ENCODE peak calls at places on chromosomes 5 and 9, in nine cellular contexts. X is A549, E is transverse colon, I is heart left ventricle, Z is vagina, S is breast epithelium, C is body of pancreas, Y is IMR-90, N is GM12892. H is an unnamed sample.

GRCh38 chr9:121976751-121977150 is 116.4 kb downstream of the TTLL11 start:
- DNase-seq in Z (no peak), N (no peak), E (no peak), S (no peak), X (peak; percentile 39), Y (peak; percentile 93), I (no peak), C (no peak), H (peak; percentile 41)

GRCh38 chr9:5622019-5622418 is 6.9 kb upstream of the RIC1 start:
- DNase-seq in Z (no peak), E (no peak), X (no peak), I (no peak), S (no peak), Y (peak; percentile 91), C (no peak), N (no peak), H (no peak)

GRCh38 chr5:124280044-124280443 is 466.4 kb downstream of the ZNF608 start:
- DNase-seq in X (no peak), I (no peak), Y (no peak), N (no peak), E (no peak), C (no peak), Z (no peak), S (no peak), H (no peak)

GRCh38 chr5:177452688-177453638 is 6.3 kb downstream of the PRR7 start:
- DNase-seq in E (no peak), S (no peak), X (no peak), Z (no peak), N (no peak), Y (no peak), I (no peak), C (no peak), H (no peak)

GRCh38 chr9:136705564-136705963 is 6.8 kb upstream of the DIPK1B start:
- DNase-seq in N (no peak), C (no peak), X (no peak), I (no peak), Z (no peak), Y (peak; percentile 47), S (no peak), E (no peak), H (no peak)

GRCh38 chr9:68919666-68920065 is 94.2 kb downstream of the PRKACG start:
- DNase-seq in I (no peak), E (no peak), C (no peak), Z (no peak), X (no peak), N (no peak), Y (no peak), S (no peak), H (no peak)

GRCh38 chr5:76579166-76579765 is 43.9 kb downstream of the F2RL2 start:
- DNase-seq in E (no peak), X (no peak), C (no peak), N (no peak), I (no peak), Y (peak; percentile 66), Z (no peak), S (no peak), H (no peak)

GRCh38 chr5:103369125-103370120 is 110.9 kb downstream of the MACIR start:
- DNase-seq in E (no peak), Y (no peak), I (no peak), C (no peak), N (no peak), X (no peak), Z (no peak), S (no peak), H (no peak)

GRCh38 chr5:35164860-35165542 is 65.3 kb downstream of the PRLR start:
- DNase-seq in Z (no peak), Y (no peak), X (no peak), I (no peak), N (no peak), E (no peak), C (no peak), S (no peak), H (no peak)

GRCh38 chr5:53915120-53915519 is 354.7 kb downstream of the NDUFS4 start:
- DNase-seq in N (no peak), S (no peak), I (no peak), Y (no peak), C (no peak), X (no peak), Z (no peak), E (no peak), H (peak; percentile 64)

GRCh38 chr5:53913941-53914340 is 353.5 kb downstream of the NDUFS4 start:
- DNase-seq in E (no peak), Z (no peak), N (no peak), I (no peak), S (no peak), X (no peak), Y (no peak), C (no peak), H (peak; percentile 60)

GRCh38 chr5:53922508-53923498 is 362.4 kb downstream of the NDUFS4 start:
- DNase-seq in N (no peak), I (no peak), C (no peak), Z (no peak), S (no peak), E (no peak), X (no peak), Y (no peak), H (no peak)

GRCh38 chr5:53917095-53917494 is 356.7 kb downstream of the NDUFS4 start:
- DNase-seq in Y (peak; percentile 63), I (no peak), S (no peak), X (peak; percentile 18), E (no peak), N (no peak), Z (no peak), C (no peak), H (peak; percentile 50)
- TF ChIP-seq POLR2A in Y (no peak), I (no peak), S (no peak), X (no peak), E (no peak), N (no peak), Z (no peak), C (no peak), H (no peak)

DNA sequence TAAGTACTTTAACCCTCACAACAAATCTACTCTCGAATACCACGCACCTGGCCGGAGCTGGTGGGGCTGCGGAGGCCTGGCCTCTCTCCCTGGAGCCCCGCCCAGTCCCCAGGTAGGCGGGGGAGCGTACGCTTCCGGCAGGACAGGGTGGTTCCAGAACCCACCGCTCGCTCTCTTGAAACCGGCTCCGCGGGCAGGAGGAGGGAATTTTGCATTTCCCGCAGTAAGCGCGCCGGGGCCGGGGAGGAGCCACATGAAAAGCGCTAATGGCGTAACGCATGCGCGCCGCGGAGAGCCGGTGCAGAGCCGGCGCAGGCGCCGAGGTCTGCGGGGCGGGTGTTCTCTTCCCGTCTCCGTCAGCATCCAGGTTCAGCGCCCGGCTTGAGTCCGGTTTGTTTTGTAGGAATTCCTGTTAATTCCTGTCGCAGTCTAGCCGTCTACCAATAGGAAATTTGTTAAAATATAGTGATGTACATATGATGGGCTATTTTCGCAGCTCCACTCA is 20.8 kb downstream of the CAVIN4 start:
- DNase-seq in Z (no peak), X (peak; percentile 63), Y (peak; percentile 71), N (peak; percentile 39), S (peak; percentile 69), I (peak; percentile 82), C (peak; percentile 88), E (peak; percentile 90), H (peak; percentile 75)
- TF ChIP-seq POLR2A in Z (no peak), X (peak; percentile 51), Y (no peak), N (peak; percentile 28), S (no peak), I (no peak), C (no peak), E (no peak), H (peak; percentile 27)

GRCh38 chr5:170305646-170306025 is 8.1 kb upstream of the LCP2 start:
- DNase-seq in S (no peak), E (no peak), Y (no peak), I (no peak), Z (peak; percentile 58), C (no peak), X (no peak), N (no peak), H (peak; percentile 44)

GRCh38 chr5:170305016-170305645 is 7.6 kb upstream of the LCP2 start:
- DNase-seq in I (no peak), S (no peak), C (no peak), Z (peak; percentile 64), X (no peak), E (no peak), N (no peak), Y (no peak), H (no peak)

GRCh38 chr5:170303564-170303963 is 6.0 kb upstream of the LCP2 start:
- DNase-seq in E (no peak), I (no peak), X (no peak), Y (no peak), S (no peak), Z (peak; percentile 85), C (no peak), N (no peak), H (no peak)

GRCh38 chr5:170307575-170308465 is 10.2 kb upstream of the LCP2 start:
- DNase-seq in I (peak; percentile 74), X (peak; percentile 36), C (peak; percentile 83), Z (peak; percentile 99), Y (peak; percentile 63), S (peak; percentile 79), E (peak; percentile 52), N (no peak), H (peak; percentile 69)

DNA sequence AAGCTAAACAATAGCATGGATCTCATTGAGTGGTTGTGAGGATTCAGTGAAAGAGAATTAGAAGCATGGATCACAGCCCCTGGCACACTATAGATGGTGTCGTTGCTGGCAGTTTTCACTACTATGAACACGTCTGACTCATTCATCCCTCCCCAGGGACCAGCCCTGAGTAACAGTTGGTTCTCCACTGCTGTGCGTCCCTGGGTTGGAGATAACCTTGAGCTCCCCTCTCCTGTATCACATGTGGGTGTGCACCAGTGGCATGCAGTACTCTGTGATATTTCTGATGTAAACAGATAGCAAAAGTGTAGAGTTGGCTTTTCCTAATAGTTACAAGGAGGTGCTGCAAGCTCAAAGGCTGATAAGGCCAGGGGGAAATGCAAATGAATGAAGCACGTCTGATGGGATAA is 8.8 kb upstream of the LCP2 start:
- DNase-seq in N (no peak), X (no peak), Z (peak; percentile 91), E (no peak), I (no peak), C (peak; percentile 46), Y (peak; percentile 0), S (no peak), H (peak; percentile 96)
- TF ChIP-seq POLR2A in N (peak; percentile 80), X (no peak), Z (no peak), E (no peak), I (no peak), C (no peak), Y (no peak), S (no peak), H (peak; percentile 84)

DNA sequence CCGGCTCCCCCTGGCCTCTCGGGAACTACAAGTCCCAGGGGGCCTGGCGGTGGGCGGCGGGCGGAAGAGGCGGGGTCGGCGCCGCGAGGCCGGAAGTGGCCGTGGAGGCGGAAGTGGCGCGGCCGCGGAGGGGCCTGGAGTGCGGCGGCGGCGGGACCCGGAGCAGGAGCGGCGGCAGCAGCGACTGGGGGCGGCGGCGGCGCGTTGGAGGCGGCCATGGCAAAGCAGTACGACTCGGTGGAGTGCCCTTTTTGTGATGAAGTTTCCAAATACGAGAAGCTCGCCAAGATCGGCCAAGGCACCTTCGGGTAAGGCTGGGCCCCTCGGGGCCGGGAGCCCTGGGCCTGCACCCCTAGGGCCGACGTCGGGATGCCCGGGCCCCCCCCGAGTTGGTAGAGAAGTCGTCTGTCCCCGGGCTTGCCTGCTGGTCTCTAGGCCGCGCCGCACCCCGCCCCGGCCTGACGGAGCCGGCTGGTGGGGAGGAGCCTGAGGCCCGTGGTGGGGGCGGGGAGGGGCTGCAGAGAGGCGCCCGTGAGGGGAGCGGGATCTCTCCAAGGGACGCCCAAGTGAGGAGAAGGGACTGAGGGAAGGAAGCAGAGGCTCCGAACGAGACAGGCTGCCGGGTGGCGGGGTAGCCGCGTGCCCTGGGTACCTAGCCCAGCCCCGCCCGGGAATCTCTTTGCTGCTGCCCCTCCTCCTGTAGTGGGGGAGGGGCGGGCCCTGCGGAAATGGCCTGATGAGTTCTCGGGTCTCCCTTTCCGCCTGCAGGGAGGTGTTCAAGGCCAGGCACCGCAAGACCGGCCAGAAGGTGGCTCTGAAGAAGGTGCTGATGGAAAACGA is at the start of gene CDK9:
- DNase-seq in Y (peak; percentile 81), S (peak; percentile 89), E (peak; percentile 94), C (peak; percentile 92), I (peak; percentile 93), Z (no peak), N (peak; percentile 90), X (peak; percentile 90), H (peak; percentile 95)
- TF ChIP-seq POLR2A in Y (peak; percentile 79), S (no peak), E (peak; percentile 75), C (peak; percentile 88), I (no peak), Z (peak; percentile 89), N (peak; percentile 62), X (peak; percentile 51), H (peak; percentile 65)